ENCODE peak calls at places on chromosome 3, in nine cellular contexts. R is prostate gland, Z is GM12878, P is GM23338, K is breast epithelium, D is stomach, N is HepG2, M is endothelial cell of umbilical vein, U is sigmoid colon. V is an unnamed sample.

GRCh38 chr3:169044341-169045113 is 619.0 kb downstream of the MECOM start:
- DNase-seq in D (no peak), M (peak; percentile 66), R (no peak), K (no peak), P (no peak), U (no peak), N (no peak), Z (no peak), V (no peak)

GRCh38 chr3:56131976-56132590 is 336.2 kb downstream of the ERC2 start:
- DNase-seq in Z (no peak), K (no peak), U (peak; percentile 69), M (peak; percentile 92), P (peak; percentile 28), R (no peak), N (peak; percentile 47), D (no peak), V (no peak)

GRCh38 chr3:111173328-111173900 is 101.8 kb downstream of the NECTIN3 start:
- DNase-seq in U (no peak), N (no peak), P (peak; percentile 70), M (no peak), D (no peak), K (no peak), Z (no peak), R (no peak), V (no peak)

GRCh38 chr3:42085641-42086376 is 5.3 kb upstream of the TRAK1 start:
- DNase-seq in U (no peak), Z (no peak), N (no peak), P (no peak), D (no peak), M (no peak), K (no peak), R (no peak), V (no peak)

GRCh38 chr3:82807781-82808180 is 1046.3 kb upstream of the GBE1 start:
- DNase-seq in Z (no peak), M (no peak), P (no peak), R (no peak), D (no peak), U (no peak), K (no peak), N (no peak), V (no peak)

GRCh38 chr3:189361103-189361835 is 189.5 kb downstream of the TPRG1 start:
- DNase-seq in P (no peak), N (no peak), K (no peak), R (no peak), U (no peak), M (no peak), Z (no peak), D (no peak), V (no peak)

GRCh38 chr3:56894912-56895431 is 93.2 kb upstream of the ARHGEF3 start:
- DNase-seq in U (no peak), M (no peak), D (no peak), R (no peak), Z (no peak), N (no peak), P (no peak), K (no peak), V (no peak)

GRCh38 chr3:43016513-43016865 is 37.4 kb downstream of the GASK1A start:
- DNase-seq in U (no peak), D (no peak), N (no peak), K (no peak), M (no peak), P (no peak), R (no peak), Z (no peak), V (no peak)

GRCh38 chr3:37032961-37033360 is 39.6 kb downstream of the MLH1 start:
- DNase-seq in K (no peak), Z (no peak), U (peak; percentile 78), M (no peak), N (no peak), R (peak; percentile 31), D (no peak), P (no peak), V (no peak)

GRCh38 chr3:110733045-110733444 is 338.6 kb upstream of the NECTIN3 start:
- DNase-seq in R (no peak), M (no peak), D (no peak), Z (no peak), K (no peak), P (no peak), U (no peak), N (no peak), V (no peak)

GRCh38 chr3:52846427-52846983 is 11.7 kb upstream of the MUSTN1 start:
- DNase-seq in K (no peak), M (no peak), U (no peak), N (no peak), P (no peak), D (no peak), R (no peak), Z (no peak), V (no peak)

GRCh38 chr3:55488398-55489055 is 1.4 kb upstream of the WNT5A start:
- DNase-seq in N (no peak), M (peak; percentile 51), Z (peak; percentile 26), K (peak; percentile 59), D (peak; percentile 61), U (peak; percentile 89), P (peak; percentile 97), R (peak; percentile 53), V (no peak)

GRCh38 chr3:77038928-77039605 is 832 bp upstream of the ROBO2 start:
- DNase-seq in R (no peak), K (no peak), D (no peak), N (no peak), Z (no peak), P (peak; percentile 52), M (no peak), U (no peak), V (no peak)

GRCh38 chr3:190053919-190054672 is 66.6 kb downstream of the P3H2 start:
- DNase-seq in M (peak; percentile 34), R (no peak), Z (no peak), N (no peak), U (no peak), P (no peak), D (no peak), K (no peak), V (no peak)

DNA sequence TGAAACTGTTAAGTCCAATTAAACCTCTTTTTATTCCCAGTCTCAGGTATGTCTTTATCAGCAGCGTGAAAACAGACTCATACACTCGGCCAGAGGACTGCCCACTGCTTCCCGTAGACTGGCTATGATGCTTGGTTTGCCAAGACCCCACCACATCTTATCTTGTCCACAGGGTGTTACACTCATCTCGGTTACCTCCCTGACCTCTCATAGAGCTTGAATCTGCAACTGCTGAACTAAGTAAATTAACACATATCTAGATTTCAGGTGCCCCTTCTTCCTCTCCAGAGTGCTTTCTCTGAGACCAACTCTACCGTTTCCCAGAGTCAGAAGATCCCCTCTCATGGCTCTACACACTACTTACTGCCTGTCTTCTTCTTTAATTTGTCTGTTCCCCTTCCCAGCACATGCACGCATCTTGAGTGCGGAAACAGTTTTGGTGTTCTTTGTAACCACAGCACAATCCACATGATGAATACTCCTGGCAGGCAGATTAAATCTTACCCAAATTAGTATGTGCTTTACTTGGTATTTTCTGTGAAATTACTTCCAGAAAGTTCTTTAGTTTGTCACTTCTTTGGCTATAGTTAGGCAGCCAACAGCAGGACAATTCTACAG is 49.7 kb downstream of the CD200 start:
- DNase-seq in N (no peak), D (no peak), K (no peak), Z (no peak), M (no peak), U (no peak), P (no peak), R (no peak), V (no peak)
- TF ChIP-seq POLR2AphosphoS5 in N (no peak), D (no peak), K (no peak), Z (no peak), M (no peak), U (no peak), P (no peak), R (no peak), V (no peak)

GRCh38 chr3:130748981-130749380 is 2.4 kb upstream of the PIK3R4 start:
- DNase-seq in R (no peak), K (no peak), Z (no peak), U (no peak), P (no peak), M (no peak), D (no peak), N (no peak), V (no peak)
- H3K4me3 ChIP-seq in R (no peak overlapping the region), K (no peak overlapping the region), Z (no peak overlapping the region), U (no peak overlapping the region), P (peak overlapping the region; percentile 89), M (no peak overlapping the region), D (no peak overlapping the region), N (no peak overlapping the region), V (no peak overlapping the region)

GRCh38 chr3:123287962-123288302 is 86.2 kb downstream of the SEC22A start:
- DNase-seq in N (no peak), U (no peak), M (no peak), K (no peak), P (no peak), R (no peak), Z (no peak), D (no peak), V (no peak)

GRCh38 chr3:123290962-123291361 is 89.2 kb downstream of the SEC22A start:
- DNase-seq in M (no peak), N (no peak), K (no peak), D (peak; percentile 22), Z (no peak), P (no peak), U (peak; percentile 56), R (no peak), V (peak; percentile 43)

GRCh38 chr3:123291404-123291803 is 89.7 kb downstream of the SEC22A start:
- DNase-seq in Z (no peak), U (peak; percentile 41), D (no peak), P (no peak), N (no peak), K (no peak), M (no peak), R (no peak), V (no peak)

GRCh38 chr3:123290107-123290930 is 88.6 kb downstream of the SEC22A start:
- DNase-seq in P (no peak), R (no peak), K (no peak), D (peak; percentile 13), N (no peak), M (no peak), Z (no peak), U (peak; percentile 60), V (peak; percentile 78)

DNA sequence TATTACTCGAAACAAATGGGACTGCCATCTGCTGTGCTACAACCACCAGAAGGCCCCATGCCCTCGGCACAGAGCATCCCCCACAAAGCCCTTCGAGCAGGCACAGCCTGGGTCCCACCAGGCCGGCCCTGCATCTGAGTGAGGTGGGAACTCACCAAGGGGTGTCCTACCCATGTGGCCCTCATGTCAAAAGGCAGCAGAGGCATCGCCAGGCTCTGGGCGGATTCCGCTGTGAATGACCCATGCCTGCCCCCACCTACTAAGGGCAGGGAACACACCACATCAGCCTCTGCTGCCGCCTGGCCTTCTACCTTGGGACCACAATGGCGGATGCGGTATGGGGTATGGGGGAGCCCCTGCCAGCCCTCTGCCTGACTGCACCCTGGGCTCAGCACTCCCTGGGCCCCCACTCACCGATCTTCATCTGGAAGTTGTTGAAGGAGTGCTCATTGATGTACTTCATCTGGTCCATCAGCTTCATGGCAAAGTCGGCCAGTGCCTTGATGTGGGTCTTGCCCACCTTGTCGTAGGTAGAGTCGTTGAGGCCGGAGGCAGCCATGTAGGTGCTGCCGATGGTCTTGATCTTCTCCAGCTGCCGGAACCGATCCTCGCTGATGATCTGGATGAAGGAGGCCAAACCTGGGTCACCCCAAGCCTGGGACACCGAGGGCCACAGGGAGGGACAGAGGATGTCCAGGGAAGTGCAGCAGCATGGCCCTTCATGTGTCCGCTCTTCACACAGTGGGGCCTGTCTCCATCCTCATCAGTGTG is 87.8 kb downstream of the SEC22A start:
- DNase-seq in M (no peak), P (no peak), N (no peak), Z (no peak), K (no peak), U (peak; percentile 58), D (peak; percentile 16), R (no peak), V (peak; percentile 64)
- TF ChIP-seq POLR2AphosphoS5 in M (no peak), P (no peak), N (no peak), Z (no peak), K (no peak), U (no peak), D (no peak), R (no peak), V (no peak)

GRCh38 chr3:9810846-9811245 is 784 bp downstream of the TTLL3 start:
- DNase-seq in K (no peak), P (no peak), D (no peak), Z (no peak), R (no peak), M (no peak), U (no peak), N (no peak), V (no peak)
- H3K4me3 ChIP-seq in K (peak overlapping the region; percentile 74), P (peak overlapping the region; percentile 83), D (peak overlapping the region; percentile 64), Z (no peak overlapping the region), R (peak overlapping the region; percentile 81), M (peak overlapping the region; percentile 55), U (peak overlapping the region; percentile 89), N (no peak overlapping the region), V (peak overlapping the region; percentile 62)